ENCODE peak calls at places on chromosomes 5 and 9, in seven cellular contexts. One of them, this sample, is unnamed.

GRCh38 chr5:109479260-109479860 is 69.6 kb upstream of the PJA2 start:
- DNase-seq in lower lobe of right lung: no peak
- DNase-seq in colonic mucosa: no peak
- DNase-seq in Peyer's patch: no peak
- DNase-seq in psoas muscle: no peak
- DNase-seq in HepG2: peak
- DNase-seq in GM23338: peak
- DNase-seq in this sample: no peak

GRCh38 chr5:143557061-143557818 is 153.8 kb upstream of the NR3C1 start:
- DNase-seq in lower lobe of right lung: no peak
- DNase-seq in colonic mucosa: no peak
- DNase-seq in Peyer's patch: no peak
- DNase-seq in psoas muscle: no peak
- DNase-seq in HepG2: no peak
- DNase-seq in GM23338: no peak
- DNase-seq in this sample: no peak

GRCh38 chr5:88824892-88825781 is 57.8 kb downstream of the MEF2C start:
- DNase-seq in lower lobe of right lung: no peak
- DNase-seq in colonic mucosa: no peak
- DNase-seq in Peyer's patch: no peak
- DNase-seq in psoas muscle: no peak
- DNase-seq in HepG2: no peak
- DNase-seq in GM23338: no peak
- DNase-seq in this sample: peak

GRCh38 chr9:115855458-115856133 is 298.0 kb upstream of the PAPPA start:
- DNase-seq in lower lobe of right lung: no peak
- DNase-seq in colonic mucosa: no peak
- DNase-seq in Peyer's patch: no peak
- DNase-seq in psoas muscle: no peak
- DNase-seq in HepG2: no peak
- DNase-seq in GM23338: peak
- DNase-seq in this sample: no peak

GRCh38 chr9:109856785-109857184 is 76.8 kb downstream of the PALM2AKAP2 start:
- DNase-seq in lower lobe of right lung: peak
- DNase-seq in colonic mucosa: no peak
- DNase-seq in Peyer's patch: no peak
- DNase-seq in psoas muscle: peak
- DNase-seq in HepG2: no peak
- DNase-seq in GM23338: no peak
- DNase-seq in this sample: no peak

GRCh38 chr9:69674112-69674511 is 1.9 kb upstream of the APBA1 start:
- DNase-seq in lower lobe of right lung: no peak
- DNase-seq in colonic mucosa: no peak
- DNase-seq in Peyer's patch: no peak
- DNase-seq in psoas muscle: no peak
- DNase-seq in HepG2: no peak
- DNase-seq in GM23338: peak
- DNase-seq in this sample: no peak

GRCh38 chr9:27483576-27483975 is 40.5 kb upstream of the IFNK start:
- DNase-seq in lower lobe of right lung: no peak
- DNase-seq in colonic mucosa: no peak
- DNase-seq in Peyer's patch: no peak
- DNase-seq in psoas muscle: no peak
- DNase-seq in HepG2: no peak
- DNase-seq in GM23338: no peak
- DNase-seq in this sample: no peak

GRCh38 chr5:144139586-144139985 is 30.9 kb downstream of the YIPF5 start:
- DNase-seq in lower lobe of right lung: no peak
- DNase-seq in colonic mucosa: no peak
- DNase-seq in Peyer's patch: no peak
- DNase-seq in psoas muscle: no peak
- DNase-seq in HepG2: no peak
- DNase-seq in GM23338: no peak
- DNase-seq in this sample: no peak

GRCh38 chr5:135739383-135739961 is 95.0 kb upstream of the SLC25A48 start:
- DNase-seq in lower lobe of right lung: no peak
- DNase-seq in colonic mucosa: peak
- DNase-seq in Peyer's patch: no peak
- DNase-seq in psoas muscle: no peak
- DNase-seq in HepG2: no peak
- DNase-seq in GM23338: no peak
- DNase-seq in this sample: no peak

GRCh38 chr5:43041131-43041668 is 1.1 kb upstream of the ANXA2R start:
- DNase-seq in lower lobe of right lung: peak
- DNase-seq in colonic mucosa: peak
- DNase-seq in Peyer's patch: peak
- DNase-seq in psoas muscle: peak
- DNase-seq in HepG2: no peak
- DNase-seq in GM23338: no peak
- DNase-seq in this sample: no peak

GRCh38 chr9:121738969-121739368 is 87.5 kb downstream of the DAB2IP start:
- DNase-seq in lower lobe of right lung: no peak
- DNase-seq in colonic mucosa: peak
- DNase-seq in Peyer's patch: no peak
- DNase-seq in psoas muscle: no peak
- DNase-seq in HepG2: peak
- DNase-seq in GM23338: no peak
- DNase-seq in this sample: peak

GRCh38 chr5:82694886-82695285 is 382.3 kb downstream of the TMEM167A start:
- DNase-seq in lower lobe of right lung: no peak
- DNase-seq in colonic mucosa: no peak
- DNase-seq in Peyer's patch: no peak
- DNase-seq in psoas muscle: no peak
- DNase-seq in HepG2: no peak
- DNase-seq in GM23338: no peak
- DNase-seq in this sample: no peak

GRCh38 chr5:167030500-167031120 is 1260.8 kb upstream of the WWC1 start:
- DNase-seq in lower lobe of right lung: no peak
- DNase-seq in colonic mucosa: peak
- DNase-seq in Peyer's patch: no peak
- DNase-seq in psoas muscle: no peak
- DNase-seq in HepG2: no peak
- DNase-seq in GM23338: peak
- DNase-seq in this sample: no peak

GRCh38 chr9:31023793-31024192 is 1360.7 kb upstream of the ACO1 start:
- DNase-seq in lower lobe of right lung: no peak
- DNase-seq in colonic mucosa: no peak
- DNase-seq in Peyer's patch: no peak
- DNase-seq in psoas muscle: no peak
- DNase-seq in HepG2: no peak
- DNase-seq in GM23338: no peak
- DNase-seq in this sample: no peak

GRCh38 chr5:69237877-69238276 is 3.2 kb downstream of the CDK7 start:
- DNase-seq in lower lobe of right lung: no peak
- DNase-seq in colonic mucosa: no peak
- DNase-seq in Peyer's patch: no peak
- DNase-seq in psoas muscle: no peak
- DNase-seq in HepG2: no peak
- DNase-seq in GM23338: no peak
- DNase-seq in this sample: no peak

GRCh38 chr9:35267716-35268115 is 105.9 kb downstream of the UNC13B start:
- DNase-seq in lower lobe of right lung: no peak
- DNase-seq in colonic mucosa: no peak
- DNase-seq in Peyer's patch: no peak
- DNase-seq in psoas muscle: no peak
- DNase-seq in HepG2: no peak
- DNase-seq in GM23338: peak
- DNase-seq in this sample: no peak

GRCh38 chr5:179698935-179699639 is at the start of gene CANX:
- DNase-seq in lower lobe of right lung: no peak
- DNase-seq in colonic mucosa: no peak
- DNase-seq in Peyer's patch: no peak
- DNase-seq in psoas muscle: no peak
- DNase-seq in HepG2: no peak
- DNase-seq in GM23338: peak
- DNase-seq in this sample: no peak

GRCh38 chr9:97958812-97959511 is 21.0 kb upstream of the HEMGN start:
- DNase-seq in lower lobe of right lung: no peak
- DNase-seq in colonic mucosa: no peak
- DNase-seq in Peyer's patch: no peak
- DNase-seq in psoas muscle: no peak
- DNase-seq in HepG2: no peak
- DNase-seq in GM23338: no peak
- DNase-seq in this sample: no peak

GRCh38 chr9:91163441-91163772 is 198.3 kb downstream of the AUH start:
- DNase-seq in lower lobe of right lung: no peak
- DNase-seq in colonic mucosa: no peak
- DNase-seq in Peyer's patch: peak
- DNase-seq in psoas muscle: no peak
- DNase-seq in HepG2: no peak
- DNase-seq in GM23338: no peak
- DNase-seq in this sample: no peak

GRCh38 chr9:6922680-6923079 is 164.9 kb downstream of the KDM4C start:
- DNase-seq in lower lobe of right lung: no peak
- DNase-seq in colonic mucosa: no peak
- DNase-seq in Peyer's patch: no peak
- DNase-seq in psoas muscle: no peak
- DNase-seq in HepG2: no peak
- DNase-seq in GM23338: no peak
- DNase-seq in this sample: peak

GRCh38 chr9:105286098-105286497 is 41.6 kb downstream of the SLC44A1 start:
- DNase-seq in lower lobe of right lung: no peak
- DNase-seq in colonic mucosa: no peak
- DNase-seq in Peyer's patch: no peak
- DNase-seq in psoas muscle: no peak
- DNase-seq in HepG2: no peak
- DNase-seq in GM23338: no peak
- DNase-seq in this sample: no peak

GRCh38 chr5:132295505-132296411 is 1.6 kb downstream of the SLC22A4 start:
- DNase-seq in lower lobe of right lung: no peak
- DNase-seq in colonic mucosa: no peak
- DNase-seq in Peyer's patch: no peak
- DNase-seq in psoas muscle: no peak
- DNase-seq in HepG2: no peak
- DNase-seq in GM23338: no peak
- DNase-seq in this sample: no peak
- H3K4me3 ChIP-seq in lower lobe of right lung: peak
- H3K4me3 ChIP-seq in colonic mucosa: peak
- H3K4me3 ChIP-seq in Peyer's patch: peak
- H3K4me3 ChIP-seq in psoas muscle: peak
- H3K4me3 ChIP-seq in HepG2: no peak
- H3K4me3 ChIP-seq in GM23338: peak
- H3K4me3 ChIP-seq in this sample: no peak

GRCh38 chr9:78146241-78146640 is 89.6 kb upstream of the CEP78 start:
- DNase-seq in lower lobe of right lung: no peak
- DNase-seq in colonic mucosa: no peak
- DNase-seq in Peyer's patch: no peak
- DNase-seq in psoas muscle: no peak
- DNase-seq in HepG2: no peak
- DNase-seq in GM23338: no peak
- DNase-seq in this sample: no peak
- H3K4me3 ChIP-seq in lower lobe of right lung: no peak
- H3K4me3 ChIP-seq in colonic mucosa: no peak
- H3K4me3 ChIP-seq in Peyer's patch: no peak
- H3K4me3 ChIP-seq in psoas muscle: no peak
- H3K4me3 ChIP-seq in HepG2: no peak
- H3K4me3 ChIP-seq in GM23338: no peak
- H3K4me3 ChIP-seq in this sample: no peak

GRCh38 chr9:131732061-131732526 is 7.8 kb downstream of the RAPGEF1 start:
- DNase-seq in lower lobe of right lung: peak
- DNase-seq in colonic mucosa: no peak
- DNase-seq in Peyer's patch: peak
- DNase-seq in psoas muscle: peak
- DNase-seq in HepG2: peak
- DNase-seq in GM23338: no peak
- DNase-seq in this sample: peak

GRCh38 chr9:131731237-131731995 is 8.5 kb downstream of the RAPGEF1 start:
- DNase-seq in lower lobe of right lung: no peak
- DNase-seq in colonic mucosa: no peak
- DNase-seq in Peyer's patch: peak
- DNase-seq in psoas muscle: no peak
- DNase-seq in HepG2: peak
- DNase-seq in GM23338: no peak
- DNase-seq in this sample: no peak

GRCh38 chr9:131733601-131734061 is 6.2 kb downstream of the RAPGEF1 start:
- DNase-seq in lower lobe of right lung: no peak
- DNase-seq in colonic mucosa: peak
- DNase-seq in Peyer's patch: peak
- DNase-seq in psoas muscle: peak
- DNase-seq in HepG2: no peak
- DNase-seq in GM23338: peak
- DNase-seq in this sample: no peak

GRCh38 chr9:131734165-131734610 is 5.7 kb downstream of the RAPGEF1 start:
- DNase-seq in lower lobe of right lung: peak
- DNase-seq in colonic mucosa: peak
- DNase-seq in Peyer's patch: peak
- DNase-seq in psoas muscle: peak
- DNase-seq in HepG2: no peak
- DNase-seq in GM23338: no peak
- DNase-seq in this sample: peak

GRCh38 chr9:131732636-131733340 is 7.1 kb downstream of the RAPGEF1 start:
- DNase-seq in lower lobe of right lung: peak
- DNase-seq in colonic mucosa: no peak
- DNase-seq in Peyer's patch: peak
- DNase-seq in psoas muscle: no peak
- DNase-seq in HepG2: no peak
- DNase-seq in GM23338: peak
- DNase-seq in this sample: no peak
- H3K4me3 ChIP-seq in lower lobe of right lung: no peak
- H3K4me3 ChIP-seq in colonic mucosa: no peak
- H3K4me3 ChIP-seq in Peyer's patch: no peak
- H3K4me3 ChIP-seq in psoas muscle: no peak
- H3K4me3 ChIP-seq in HepG2: no peak
- H3K4me3 ChIP-seq in GM23338: no peak
- H3K4me3 ChIP-seq in this sample: no peak

GRCh38 chr5:94276056-94276455 is 342.3 kb downstream of the KIAA0825 start:
- DNase-seq in lower lobe of right lung: no peak
- DNase-seq in colonic mucosa: no peak
- DNase-seq in Peyer's patch: no peak
- DNase-seq in psoas muscle: no peak
- DNase-seq in HepG2: no peak
- DNase-seq in GM23338: no peak
- DNase-seq in this sample: no peak

GRCh38 chr5:94276751-94277150 is 341.7 kb downstream of the KIAA0825 start:
- DNase-seq in lower lobe of right lung: no peak
- DNase-seq in colonic mucosa: no peak
- DNase-seq in Peyer's patch: no peak
- DNase-seq in psoas muscle: no peak
- DNase-seq in HepG2: no peak
- DNase-seq in GM23338: no peak
- DNase-seq in this sample: no peak

GRCh38 chr5:94274684-94275083 is 343.7 kb downstream of the KIAA0825 start:
- DNase-seq in lower lobe of right lung: no peak
- DNase-seq in colonic mucosa: no peak
- DNase-seq in Peyer's patch: no peak
- DNase-seq in psoas muscle: no peak
- DNase-seq in HepG2: no peak
- DNase-seq in GM23338: no peak
- DNase-seq in this sample: no peak
- H3K4me3 ChIP-seq in lower lobe of right lung: no peak
- H3K4me3 ChIP-seq in colonic mucosa: no peak
- H3K4me3 ChIP-seq in Peyer's patch: no peak
- H3K4me3 ChIP-seq in psoas muscle: no peak
- H3K4me3 ChIP-seq in HepG2: no peak
- H3K4me3 ChIP-seq in GM23338: no peak
- H3K4me3 ChIP-seq in this sample: no peak

GRCh38 chr5:124236366-124237231 is 509.8 kb downstream of the ZNF608 start:
- DNase-seq in lower lobe of right lung: no peak
- DNase-seq in colonic mucosa: no peak
- DNase-seq in Peyer's patch: no peak
- DNase-seq in psoas muscle: no peak
- DNase-seq in HepG2: no peak
- DNase-seq in GM23338: no peak
- DNase-seq in this sample: no peak
- H3K4me3 ChIP-seq in lower lobe of right lung: no peak
- H3K4me3 ChIP-seq in colonic mucosa: no peak
- H3K4me3 ChIP-seq in Peyer's patch: no peak
- H3K4me3 ChIP-seq in psoas muscle: no peak
- H3K4me3 ChIP-seq in HepG2: no peak
- H3K4me3 ChIP-seq in GM23338: no peak
- H3K4me3 ChIP-seq in this sample: no peak

This sample was measured in LNCaP clone FGC.